ENCODE peak calls at places on chromosome 3, in five cellular contexts. S is cardiac septum; Y is HEK293T; M is GF-D8; H is stimulated activated CD4-positive, alpha-beta T cell treated with anti-CD3 and anti-CD28 coated beads, Interleukin-2, amount 100 ng/mL, for 48 hours. T is an unnamed sample.

GRCh38 chr3:42960282-42960681 is 18.8 kb upstream of the GASK1A start:
- DNase-seq in S (no peak), Y (no peak), M (no peak), H (no peak), T (peak)

GRCh38 chr3:56691165-56692000 is 8.3 kb upstream of the TASOR start:
- DNase-seq in S (no peak), Y (no peak), M (no peak), H (no peak), T (no peak)

GRCh38 chr3:189292667-189293478 is 121.1 kb downstream of the TPRG1 start:
- DNase-seq in S (no peak), Y (no peak), M (no peak), H (no peak), T (no peak)

GRCh38 chr3:108089544-108089943 is 1.3 kb downstream of the CD47 start:
- DNase-seq in S (no peak), Y (no peak), M (no peak), H (no peak), T (peak)

GRCh38 chr3:178043084-178043483 is 493.2 kb upstream of the KCNMB2 start:
- DNase-seq in S (no peak), Y (no peak), M (no peak), H (no peak), T (no peak)

GRCh38 chr3:139447486-139447885 is 28.8 kb downstream of the RBP2 start:
- DNase-seq in S (no peak), Y (no peak), M (no peak), H (no peak), T (no peak)

GRCh38 chr3:34683851-34684250 is 885.4 kb downstream of the PDCD6IP start:
- DNase-seq in S (peak), Y (peak), M (no peak), H (peak), T (peak)

GRCh38 chr3:12793701-12794100 is 2.8 kb upstream of the CAND2 start:
- DNase-seq in S (no peak), Y (no peak), M (no peak), H (no peak), T (no peak)

GRCh38 chr3:120147072-120147871 is 53.0 kb upstream of the GSK3B start:
- DNase-seq in S (no peak), Y (no peak), M (no peak), H (no peak), T (no peak)